ENCODE peak calls at places on chromosomes 13 and 19, in nine cellular contexts. F, M, V, S, N, Y, X, U and E are unnamed samples.

GRCh38 chr13:113096052-113096744 is 9.4 kb upstream of the F7 start:
- DNase-seq in F (no peak), M (no peak), V (no peak), S (no peak), N (no peak), Y (no peak), X (no peak), U (no peak), E (no peak)

GRCh38 chr13:33169273-33169980 is 116.1 kb downstream of the STARD13 start:
- DNase-seq in F (no peak), M (no peak), V (no peak), S (no peak), N (peak), Y (peak), X (no peak), U (no peak), E (peak)

GRCh38 chr19:46404039-46404883 is 9.1 kb downstream of the CCDC8 start:
- DNase-seq in F (peak), M (no peak), V (no peak), S (peak), N (no peak), Y (peak), X (no peak), U (no peak), E (peak)

GRCh38 chr13:73809561-73809960 is 324.6 kb downstream of the KLF12 start:
- DNase-seq in F (no peak), M (no peak), V (no peak), S (no peak), N (peak), Y (peak), X (no peak), U (no peak), E (peak)

GRCh38 chr13:99648905-99649304 is 147.6 kb downstream of the TM9SF2 start:
- DNase-seq in F (no peak), M (no peak), V (peak), S (no peak), N (no peak), Y (no peak), X (no peak), U (no peak), E (no peak)

GRCh38 chr19:53013621-53014020 is at the start of gene ERVV-1:
- DNase-seq in F (no peak), M (no peak), V (no peak), S (no peak), N (no peak), Y (no peak), X (no peak), U (no peak), E (no peak)

GRCh38 chr19:4559569-4559968 is at the start of gene SEMA6B:
- DNase-seq in F (no peak), M (no peak), V (no peak), S (no peak), N (peak), Y (peak), X (no peak), U (no peak), E (peak)

GRCh38 chr13:84265365-84265764 is 383.1 kb upstream of the SLITRK1 start:
- DNase-seq in F (no peak), M (no peak), V (no peak), S (no peak), N (no peak), Y (no peak), X (no peak), U (no peak), E (no peak)

GRCh38 chr19:18433039-18433691 is 4.8 kb downstream of the ISYNA1 start:
- DNase-seq in F (no peak), M (no peak), V (no peak), S (no peak), N (no peak), Y (peak), X (no peak), U (no peak), E (no peak)

GRCh38 chr13:38637576-38637975 is 49.3 kb upstream of the FREM2 start:
- DNase-seq in F (no peak), M (no peak), V (no peak), S (no peak), N (no peak), Y (no peak), X (no peak), U (no peak), E (no peak)

GRCh38 chr13:22561581-22561980 is 619.2 kb upstream of the SGCG start:
- DNase-seq in F (no peak), M (no peak), V (no peak), S (no peak), N (peak), Y (no peak), X (no peak), U (no peak), E (no peak)

GRCh38 chr19:23481043-23481442 is 85.8 kb upstream of the ZNF91 start:
- DNase-seq in F (no peak), M (no peak), V (no peak), S (no peak), N (no peak), Y (no peak), X (no peak), U (no peak), E (no peak)

GRCh38 chr13:89057274-89057673 is 1386.1 kb downstream of the SLITRK5 start:
- DNase-seq in F (no peak), M (no peak), V (no peak), S (no peak), N (no peak), Y (no peak), X (no peak), U (no peak), E (no peak)

GRCh38 chr19:8438236-8438635 is 6.5 kb upstream of the HNRNPM start:
- DNase-seq in F (no peak), M (no peak), V (no peak), S (no peak), N (no peak), Y (no peak), X (no peak), U (no peak), E (no peak)

GRCh38 chr13:52968074-52968700 is 60.4 kb upstream of the OLFM4 start:
- DNase-seq in F (peak), M (peak), V (peak), S (peak), N (peak), Y (peak), X (peak), U (peak), E (peak)

GRCh38 chr13:39900106-39900750 is 244.8 kb downstream of the COG6 start:
- DNase-seq in F (peak), M (no peak), V (no peak), S (no peak), N (peak), Y (no peak), X (no peak), U (no peak), E (no peak)

GRCh38 chr19:22526661-22527272 is 104.6 kb upstream of the ZNF98 start:
- DNase-seq in F (no peak), M (no peak), V (no peak), S (no peak), N (no peak), Y (no peak), X (no peak), U (no peak), E (no peak)

GRCh38 chr19:47514151-47514868 is 553 bp downstream of the NAPA start:
- DNase-seq in F (no peak), M (no peak), V (no peak), S (no peak), N (no peak), Y (peak), X (no peak), U (no peak), E (peak)